ENCODE peak calls at places on chromosomes 13 and 19, in seven cellular contexts. C is stomach, Z is AG09319, O is body of pancreas, H is left lung, W is fibroblast of pulmonary artery, B is esophagus squamous epithelium. K is an unnamed sample.

GRCh38 chr13:111265701-111266035 is 54.8 kb upstream of the TEX29 start:
- DNase-seq in C (no peak), Z (no peak), O (no peak), H (no peak), W (no peak), B (no peak), K (no peak)

GRCh38 chr13:110376120-110376519 is 69.0 kb downstream of the COL4A2 start:
- DNase-seq in C (no peak), Z (no peak), O (no peak), H (no peak), W (no peak), B (no peak), K (no peak)

GRCh38 chr19:33271246-33272021 is 30.9 kb downstream of the CEBPA start:
- DNase-seq in C (no peak), Z (no peak), O (no peak), H (no peak), W (no peak), B (no peak), K (no peak)

GRCh38 chr13:112328936-112329335 is 47.2 kb upstream of the SPACA7 start:
- DNase-seq in C (no peak), Z (no peak), O (no peak), H (no peak), W (no peak), B (no peak), K (no peak)

GRCh38 chr19:35911790-35912189 is 3.7 kb upstream of the TYROBP start:
- DNase-seq in C (peak), Z (no peak), O (peak), H (peak), W (no peak), B (no peak), K (no peak)

GRCh38 chr13:79527698-79528097 is 46.7 kb downstream of the NDFIP2 start:
- DNase-seq in C (no peak), Z (no peak), O (no peak), H (no peak), W (no peak), B (no peak), K (no peak)

GRCh38 chr13:107144432-107144831 is 576.5 kb upstream of the ARGLU1 start:
- DNase-seq in C (no peak), Z (no peak), O (no peak), H (no peak), W (peak), B (no peak), K (no peak)

GRCh38 chr19:13803038-13803437 is 7.8 kb downstream of the ZSWIM4 start:
- DNase-seq in C (peak), Z (no peak), O (no peak), H (no peak), W (no peak), B (no peak), K (no peak)

GRCh38 chr13:111396457-111396856 is 76.0 kb downstream of the TEX29 start:
- DNase-seq in C (peak), Z (no peak), O (no peak), H (no peak), W (no peak), B (no peak), K (no peak)

GRCh38 chr19:8392017-8392591 is 1.9 kb downstream of the RAB11B start:
- DNase-seq in C (peak), Z (no peak), O (peak), H (peak), W (no peak), B (no peak), K (no peak)

GRCh38 chr19:21127001-21127400 is 14.8 kb upstream of the ZNF431 start:
- DNase-seq in C (no peak), Z (no peak), O (no peak), H (no peak), W (no peak), B (no peak), K (no peak)

GRCh38 chr19:34124828-34125227 is 47.5 kb upstream of the LSM14A start:
- DNase-seq in C (no peak), Z (no peak), O (peak), H (no peak), W (no peak), B (no peak), K (no peak)

GRCh38 chr19:18317998-18318800 is 4.7 kb downstream of the LSM4 start:
- DNase-seq in C (peak), Z (no peak), O (peak), H (peak), W (no peak), B (no peak), K (no peak)

GRCh38 chr19:8034178-8034525 is 18.4 kb upstream of the CCL25 start:
- DNase-seq in C (no peak), Z (no peak), O (no peak), H (no peak), W (no peak), B (no peak), K (no peak)

GRCh38 chr13:114282143-114282685 is 813 bp downstream of the UPF3A start:
- DNase-seq in C (peak), Z (no peak), O (peak), H (peak), W (peak), B (no peak), K (peak)

GRCh38 chr13:70729369-70729768 is 621.1 kb upstream of the KLHL1 start:
- DNase-seq in C (no peak), Z (no peak), O (no peak), H (no peak), W (no peak), B (no peak), K (no peak)

GRCh38 chr19:34269968-34270621 is 15.7 kb downstream of the GARRE1 start:
- DNase-seq in C (peak), Z (no peak), O (peak), H (peak), W (peak), B (no peak), K (peak)

GRCh38 chr13:99955747-99956472 is 15.7 kb downstream of the ZIC5 start:
- DNase-seq in C (no peak), Z (no peak), O (no peak), H (no peak), W (peak), B (no peak), K (no peak)

GRCh38 chr13:112932971-112933370 is 36.0 kb upstream of the MCF2L start:
- DNase-seq in C (no peak), Z (no peak), O (no peak), H (no peak), W (no peak), B (no peak), K (no peak)

GRCh38 chr19:56091066-56091490 is 30.0 kb downstream of the ZNF787 start:
- DNase-seq in C (no peak), Z (no peak), O (no peak), H (no peak), W (peak), B (no peak), K (no peak)

GRCh38 chr19:13181747-13182388 is 31.7 kb downstream of the IER2 start:
- DNase-seq in C (peak), Z (no peak), O (peak), H (peak), W (peak), B (no peak), K (no peak)

GRCh38 chr19:56253737-56254136 is 18.8 kb upstream of the EDDM13 start:
- DNase-seq in C (no peak), Z (peak), O (no peak), H (no peak), W (peak), B (no peak), K (no peak)

GRCh38 chr13:52644108-52644507 is 1.9 kb downstream of the HNRNPA1L2 start:
- DNase-seq in C (no peak), Z (no peak), O (no peak), H (no peak), W (no peak), B (no peak), K (no peak)

GRCh38 chr13:102800145-102801041 is 1.5 kb downstream of the BIVM start:
- DNase-seq in C (peak), Z (peak), O (peak), H (peak), W (peak), B (peak), K (peak)

GRCh38 chr19:41000310-41000737 is 9.2 kb downstream of the CYP2B6 start:
- DNase-seq in C (peak), Z (no peak), O (peak), H (no peak), W (peak), B (no peak), K (no peak)

GRCh38 chr19:10751109-10751972 is 33.5 kb downstream of the DNM2 start:
- DNase-seq in C (peak), Z (no peak), O (peak), H (peak), W (peak), B (no peak), K (no peak)

GRCh38 chr19:41930926-41931592 is 2.8 kb upstream of the ERFL start:
- DNase-seq in C (no peak), Z (no peak), O (no peak), H (no peak), W (no peak), B (no peak), K (no peak)

GRCh38 chr19:18422530-18423191 is 3.5 kb downstream of the SSBP4 start:
- DNase-seq in C (no peak), Z (no peak), O (peak), H (no peak), W (no peak), B (no peak), K (no peak)

GRCh38 chr13:50989476-50989875 is 79.9 kb downstream of the RNASEH2B start:
- DNase-seq in C (no peak), Z (no peak), O (no peak), H (no peak), W (peak), B (no peak), K (no peak)
- TF ChIP-seq CTCF in C (no peak), Z (no peak), O (no peak), H (no peak), W (peak), B (no peak), K (no peak)

DNA sequence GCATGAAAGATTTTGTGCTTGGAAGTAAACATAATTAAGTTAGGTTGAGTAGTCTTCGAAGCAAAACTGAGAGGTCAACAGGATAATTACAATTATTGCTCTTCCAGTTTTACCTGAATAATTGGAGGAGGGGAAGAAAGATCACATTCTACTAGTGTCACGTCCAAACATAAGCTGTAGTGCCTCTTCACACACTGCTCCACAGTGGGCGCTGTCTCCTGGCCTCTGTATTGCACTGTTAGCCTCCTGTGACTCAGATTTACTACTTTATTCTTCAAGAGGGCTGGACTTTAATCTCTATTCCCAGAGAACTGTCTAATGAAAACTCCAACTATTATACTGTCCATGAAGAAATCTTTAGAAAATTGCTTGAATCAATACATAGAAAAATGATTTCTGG is 62.9 kb downstream of the TRPC4 start:
- DNase-seq in C (no peak), Z (no peak), O (no peak), H (no peak), W (no peak), B (no peak), K (no peak)
- TF ChIP-seq CTCF in C (no peak), Z (no peak), O (no peak), H (no peak), W (no peak), B (no peak), K (no peak)

GRCh38 chr19:2949939-2950285 is 5.1 kb upstream of the ZNF77 start:
- DNase-seq in C (peak), Z (no peak), O (peak), H (peak), W (peak), B (no peak), K (no peak)

GRCh38 chr19:2957160-2957559 is 12.4 kb upstream of the ZNF77 start:
- DNase-seq in C (no peak), Z (no peak), O (no peak), H (no peak), W (no peak), B (no peak), K (no peak)

GRCh38 chr19:2950286-2951124 is 5.7 kb upstream of the ZNF77 start:
- DNase-seq in C (peak), Z (peak), O (peak), H (peak), W (peak), B (peak), K (peak)

GRCh38 chr19:2952953-2953481 is 8.2 kb upstream of the ZNF77 start:
- DNase-seq in C (peak), Z (no peak), O (peak), H (peak), W (no peak), B (no peak), K (no peak)
- TF ChIP-seq CTCF in C (no peak), Z (no peak), O (no peak), H (no peak), W (no peak), B (no peak), K (no peak)

GRCh38 chr13:44819245-44819644 is 170.0 kb downstream of the NUFIP1 start:
- DNase-seq in C (no peak), Z (no peak), O (no peak), H (no peak), W (peak), B (no peak), K (no peak)
- TF ChIP-seq CTCF in C (no peak), Z (no peak), O (no peak), H (no peak), W (no peak), B (no peak), K (no peak)

GRCh38 chr19:57829316-57829715 is 783 bp upstream of the ZNF587B start:
- DNase-seq in C (no peak), Z (no peak), O (no peak), H (no peak), W (peak), B (no peak), K (no peak)

GRCh38 chr19:57825501-57825900 is 4.6 kb upstream of the ZNF587B start:
- DNase-seq in C (no peak), Z (no peak), O (no peak), H (no peak), W (peak), B (no peak), K (no peak)

DNA sequence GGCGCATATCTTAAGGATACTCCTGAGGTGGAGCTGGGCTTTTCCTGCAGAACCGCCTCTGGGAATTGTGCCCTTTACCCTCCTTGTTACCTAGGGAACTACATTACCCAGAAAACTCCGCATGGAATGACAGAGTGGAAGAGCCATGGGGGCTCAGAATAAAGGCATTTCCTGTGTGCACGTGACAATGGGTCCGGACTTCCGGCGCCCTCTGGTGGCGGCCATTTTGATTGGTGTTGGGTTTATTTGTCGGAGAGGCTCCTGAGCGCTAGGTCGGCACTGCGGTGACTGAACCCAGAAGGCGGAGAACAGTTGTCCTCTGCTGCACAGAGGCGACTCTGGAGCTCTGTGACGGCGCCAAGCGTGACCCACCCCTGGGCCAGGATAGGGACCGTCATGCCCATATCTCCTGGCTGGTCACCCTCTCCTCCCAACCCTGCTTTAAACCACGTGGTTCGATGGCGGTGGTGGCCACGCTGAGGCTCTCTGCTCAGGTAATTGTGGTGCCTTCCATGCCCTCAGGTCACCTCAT is at the start of gene ZNF587B:
- DNase-seq in C (peak), Z (no peak), O (peak), H (no peak), W (peak), B (no peak), K (no peak)
- TF ChIP-seq CTCF in C (peak), Z (peak), O (no peak), H (peak), W (peak), B (peak), K (no peak)

GRCh38 chr13:26878465-26878864 is 117.9 kb upstream of the GPR12 start:
- DNase-seq in C (no peak), Z (no peak), O (no peak), H (no peak), W (no peak), B (no peak), K (no peak)

GRCh38 chr13:26873174-26873698 is 112.7 kb upstream of the GPR12 start:
- DNase-seq in C (no peak), Z (no peak), O (no peak), H (no peak), W (no peak), B (no peak), K (no peak)

GRCh38 chr13:26867451-26868067 is 107.0 kb upstream of the GPR12 start:
- DNase-seq in C (no peak), Z (no peak), O (peak), H (no peak), W (peak), B (no peak), K (no peak)

GRCh38 chr13:26872444-26873173 is 112.0 kb upstream of the GPR12 start:
- DNase-seq in C (peak), Z (no peak), O (peak), H (no peak), W (peak), B (no peak), K (peak)
- TF ChIP-seq CTCF in C (peak), Z (peak), O (peak), H (peak), W (peak), B (peak), K (peak)

DNA sequence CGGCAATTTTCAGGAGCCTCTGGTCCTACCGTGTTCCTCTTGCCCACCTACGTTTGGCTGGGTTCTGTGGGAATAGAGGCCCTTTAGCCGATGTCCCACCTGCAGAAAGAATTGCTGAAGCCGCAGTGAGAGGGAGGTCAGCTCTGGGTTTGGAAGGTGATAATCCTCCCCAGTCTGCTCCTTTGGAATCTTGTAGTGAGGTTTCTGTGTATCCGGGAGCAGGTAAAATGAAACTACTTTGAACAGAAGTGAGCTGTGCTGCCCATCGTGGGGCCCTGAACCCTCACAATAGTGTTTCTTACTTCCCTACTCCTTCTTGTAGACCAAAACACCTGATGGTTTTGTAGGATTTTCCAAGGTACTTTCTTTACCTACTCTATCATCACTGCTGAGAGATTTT is 75.9 kb downstream of the RGCC start:
- DNase-seq in C (no peak), Z (no peak), O (no peak), H (no peak), W (no peak), B (no peak), K (no peak)
- TF ChIP-seq CTCF in C (no peak), Z (no peak), O (no peak), H (no peak), W (no peak), B (no peak), K (no peak)

GRCh38 chr13:37429976-37430375 is 168.6 kb downstream of the POSTN start:
- DNase-seq in C (no peak), Z (peak), O (no peak), H (no peak), W (peak), B (no peak), K (no peak)

DNA sequence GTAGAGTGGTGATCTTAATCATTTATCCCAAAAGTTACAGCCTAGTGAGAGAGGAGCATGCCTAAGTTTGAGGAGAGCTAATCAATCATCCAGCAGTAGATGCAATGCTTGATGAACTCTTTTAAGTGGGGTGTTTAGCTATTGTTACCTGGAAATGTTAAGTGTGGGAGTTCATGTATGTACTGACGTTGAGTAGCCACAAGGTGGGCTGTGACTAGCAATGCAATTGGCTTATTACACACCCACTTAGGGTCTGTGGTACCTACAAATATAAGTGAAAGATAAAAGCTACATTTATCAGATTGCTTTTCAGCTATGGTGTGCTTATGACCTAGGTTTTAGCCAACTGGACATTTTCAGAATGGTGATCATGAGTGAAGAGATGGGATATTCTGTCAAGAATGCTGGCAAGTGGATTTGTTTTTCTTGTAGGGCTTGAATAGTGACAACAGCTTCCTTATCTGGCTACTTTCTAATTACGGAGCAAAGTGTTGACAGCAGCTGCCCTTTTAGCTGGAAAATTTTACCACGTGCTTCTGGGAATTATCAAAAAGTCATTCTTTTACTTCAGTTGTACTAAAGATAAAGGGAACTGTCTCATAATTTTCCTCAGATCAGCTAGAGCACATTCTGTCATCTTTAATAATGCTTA is 170.6 kb downstream of the POSTN start:
- DNase-seq in C (no peak), Z (no peak), O (no peak), H (no peak), W (no peak), B (no peak), K (no peak)
- TF ChIP-seq CTCF in C (no peak), Z (no peak), O (no peak), H (no peak), W (no peak), B (no peak), K (no peak)

K was measured in activated B cell treated with CpG ODN at 0.5 μM for 24 hours.